ENCODE peak calls at places on chromosomes 13 and 19, in five cellular contexts. J is ELR, R is posterior cingulate gyrus, H is smooth muscle cell of the brain vasculature, V is T1000. O is an unnamed sample.

GRCh38 chr13:48511621-48512232 is 21.2 kb downstream of the RCBTB2 start:
- DNase-seq in J (no peak), R (no peak), H (no peak), V (no peak), O (no peak)

GRCh38 chr19:1811472-1811894 is 593 bp downstream of the ATP8B3 start:
- DNase-seq in J (peak), R (no peak), H (no peak), V (peak), O (no peak)

GRCh38 chr19:18743281-18743825 is 47.8 kb downstream of the COMP start:
- DNase-seq in J (no peak), R (no peak), H (no peak), V (no peak), O (peak)

GRCh38 chr13:110338441-110339101 is 31.5 kb downstream of the COL4A2 start:
- DNase-seq in J (no peak), R (no peak), H (peak), V (no peak), O (no peak)

GRCh38 chr13:26247011-26247410 is 6.9 kb upstream of the CDK8 start:
- DNase-seq in J (no peak), R (no peak), H (no peak), V (no peak), O (no peak)

GRCh38 chr19:1205114-1206062 is at the start of gene STK11:
- DNase-seq in J (peak), R (peak), H (peak), V (peak), O (peak)

GRCh38 chr19:16587031-16588023 is 15.1 kb upstream of the SLC35E1 start:
- DNase-seq in J (peak), R (peak), H (no peak), V (no peak), O (no peak)

GRCh38 chr19:49771674-49772139 is 4.9 kb downstream of the AP2A1 start:
- DNase-seq in J (no peak), R (no peak), H (no peak), V (no peak), O (no peak)

GRCh38 chr19:20503536-20503935 is 62.0 kb downstream of the ZNF737 start:
- DNase-seq in J (peak), R (no peak), H (no peak), V (peak), O (no peak)

GRCh38 chr13:113991676-113992179 is 17.9 kb upstream of the C13orf46 start:
- DNase-seq in J (no peak), R (no peak), H (no peak), V (no peak), O (no peak)

GRCh38 chr19:17348700-17349099 is 11.3 kb downstream of the GTPBP3 start:
- DNase-seq in J (peak), R (no peak), H (peak), V (peak), O (peak)

GRCh38 chr19:1568320-1569019 is at the start of gene MEX3D:
- DNase-seq in J (peak), R (peak), H (no peak), V (peak), O (peak)

GRCh38 chr13:20566424-20566916 is 487 bp upstream of the IFT88 start:
- DNase-seq in J (peak), R (no peak), H (peak), V (peak), O (peak)

GRCh38 chr19:7863157-7863970 is 10.8 kb downstream of the PRR36 start:
- DNase-seq in J (no peak), R (no peak), H (no peak), V (no peak), O (no peak)

GRCh38 chr19:45404557-45405434 is at the start of gene PPP1R13L:
- DNase-seq in J (peak), R (peak), H (no peak), V (no peak), O (peak)

GRCh38 chr13:59261928-59262488 is 901.7 kb downstream of the DIAPH3 start:
- DNase-seq in J (no peak), R (no peak), H (no peak), V (no peak), O (no peak)

GRCh38 chr19:1274852-1275259 is 474 bp upstream of the FAM174C start:
- DNase-seq in J (no peak), R (no peak), H (no peak), V (no peak), O (no peak)

GRCh38 chr13:46756977-46757376 is 40.0 kb downstream of the ESD start:
- DNase-seq in J (peak), R (no peak), H (peak), V (no peak), O (no peak)

GRCh38 chr13:30234763-30235162 is 72.6 kb downstream of the KATNAL1 start:
- DNase-seq in J (peak), R (no peak), H (no peak), V (no peak), O (no peak)